ENCODE peak calls at places on chromosomes 6 and 20, in nine cellular contexts. P is IMR-90, F is left ventricle myocardium inferior, O is psoas muscle, S is tibial nerve, M is pancreas, Z is A549, T is GM06990, A is HFF-Myc. J is an unnamed sample.

GRCh38 chr20:64188682-64189529 is 24.7 kb downstream of the MYT1 start:
- DNase-seq in M (peak), A (no peak), Z (peak), S (peak), P (peak), F (no peak), O (no peak), T (no peak), J (peak)

GRCh38 chr6:169618526-169619490 is 83.0 kb downstream of the WDR27 start:
- DNase-seq in A (peak), M (no peak), Z (no peak), S (no peak), T (no peak), P (peak), O (no peak), F (no peak), J (peak)

GRCh38 chr6:105014448-105014847 is 57.5 kb downstream of the LIN28B start:
- DNase-seq in Z (no peak), P (no peak), M (no peak), A (no peak), S (no peak), O (no peak), T (no peak), F (no peak), J (no peak)

GRCh38 chr6:11700118-11700718 is 78.4 kb downstream of the ADTRP start:
- DNase-seq in M (no peak), S (peak), F (no peak), P (peak), O (no peak), A (no peak), Z (peak), T (no peak), J (peak)

GRCh38 chr6:28225056-28225834 is at the start of gene ZSCAN9:
- DNase-seq in Z (peak), O (peak), T (peak), F (peak), A (peak), M (peak), P (peak), S (peak), J (peak)

GRCh38 chr6:53672232-53672631 is 6.7 kb upstream of the KLHL31 start:
- DNase-seq in P (no peak), F (no peak), A (no peak), Z (no peak), T (no peak), M (no peak), O (no peak), S (no peak), J (no peak)

GRCh38 chr6:125759184-125759902 is 9.9 kb downstream of the HEY2 start:
- DNase-seq in P (no peak), A (no peak), O (no peak), M (no peak), F (peak), Z (peak), T (peak), S (no peak), J (no peak)

GRCh38 chr6:45657243-45657642 is 279.5 kb upstream of the SUPT3H start:
- DNase-seq in P (peak), A (peak), T (no peak), O (no peak), F (no peak), M (no peak), S (no peak), Z (no peak), J (peak)

GRCh38 chr20:59785118-59785959 is 148.1 kb downstream of the SYCP2 start:
- DNase-seq in F (no peak), P (no peak), A (no peak), Z (no peak), T (no peak), M (no peak), S (peak), O (no peak), J (no peak)

GRCh38 chr6:169891846-169892245 is 140.4 kb downstream of the ERMARD start:
- DNase-seq in M (no peak), P (no peak), Z (no peak), S (no peak), A (no peak), F (no peak), T (no peak), O (no peak), J (no peak)

GRCh38 chr20:17619351-17620093 is 49.6 kb downstream of the DSTN start:
- DNase-seq in M (peak), O (no peak), S (no peak), T (no peak), A (no peak), Z (no peak), F (no peak), P (no peak), J (no peak)

GRCh38 chr20:17505664-17506517 is 25.3 kb downstream of the BFSP1 start:
- DNase-seq in O (no peak), Z (no peak), T (no peak), M (no peak), A (no peak), P (peak), S (no peak), F (no peak), J (peak)

GRCh38 chr20:58666702-58667101 is 15.6 kb downstream of the STX16 start:
- DNase-seq in M (no peak), T (no peak), F (no peak), S (no peak), P (no peak), A (no peak), Z (no peak), O (no peak), J (no peak)

GRCh38 chr6:33694977-33695376 is 16.5 kb downstream of the UQCC2 start:
- DNase-seq in T (no peak), A (no peak), M (no peak), S (no peak), O (no peak), Z (no peak), P (no peak), F (no peak), J (no peak)

GRCh38 chr20:36824142-36824940 is 50.8 kb upstream of the DSN1 start:
- DNase-seq in F (no peak), P (peak), M (no peak), O (no peak), Z (no peak), A (no peak), T (no peak), S (no peak), J (no peak)

GRCh38 chr20:46458891-46459750 is 52.7 kb upstream of the ELMO2 start:
- DNase-seq in F (peak), P (no peak), S (no peak), T (no peak), Z (no peak), M (peak), O (peak), A (no peak), J (no peak)

GRCh38 chr6:10373642-10374359 is 41.1 kb downstream of the TFAP2A start:
- DNase-seq in F (no peak), Z (peak), M (no peak), O (no peak), S (no peak), P (peak), A (no peak), T (no peak), J (peak)

GRCh38 chr6:139161817-139162284 is 27.0 kb downstream of the HECA start:
- DNase-seq in O (no peak), T (peak), Z (no peak), F (no peak), P (no peak), S (no peak), A (no peak), M (no peak), J (no peak)

GRCh38 chr6:127515794-127516675 is 3.1 kb downstream of the MTCL3 start:
- DNase-seq in O (peak), T (peak), Z (peak), S (peak), F (peak), P (peak), M (peak), A (no peak), J (peak)

GRCh38 chr6:53282741-53283140 is 66.0 kb downstream of the ELOVL5 start:
- DNase-seq in O (no peak), S (no peak), F (no peak), P (no peak), A (no peak), M (no peak), Z (no peak), T (no peak), J (peak)

GRCh38 chr6:136751478-136751956 is 40.8 kb downstream of the MAP3K5 start:
- DNase-seq in S (no peak), F (no peak), T (peak), A (peak), Z (no peak), P (peak), M (no peak), O (no peak), J (peak)

GRCh38 chr6:79520534-79520933 is 16.7 kb downstream of the LCA5 start:
- DNase-seq in F (no peak), A (no peak), M (no peak), Z (no peak), O (no peak), P (peak), S (no peak), T (no peak), J (no peak)

GRCh38 chr6:19811397-19812079 is 25.6 kb upstream of the ID4 start:
- DNase-seq in A (no peak), T (no peak), M (no peak), P (no peak), Z (peak), F (no peak), O (no peak), S (no peak), J (no peak)

GRCh38 chr6:139590206-139590605 is 215.8 kb upstream of the CITED2 start:
- DNase-seq in Z (no peak), P (no peak), A (no peak), S (no peak), O (no peak), T (no peak), F (no peak), M (peak), J (no peak)

GRCh38 chr6:139091859-139092258 is 43.0 kb upstream of the HECA start:
- DNase-seq in F (no peak), T (no peak), S (no peak), M (no peak), O (no peak), A (no peak), P (no peak), Z (no peak), J (peak)

GRCh38 chr20:11267131-11267761 is 593.4 kb upstream of the JAG1 start:
- DNase-seq in F (peak), Z (peak), M (peak), O (peak), A (peak), S (peak), P (peak), T (peak), J (peak)

GRCh38 chr6:156163311-156163710 is 613.9 kb upstream of the ARID1B start:
- DNase-seq in T (no peak), F (no peak), M (no peak), Z (no peak), P (no peak), S (no peak), O (no peak), A (no peak), J (no peak)

GRCh38 chr20:24915892-24916291 is 33.2 kb upstream of the CST7 start:
- DNase-seq in F (no peak), S (no peak), Z (no peak), O (no peak), T (no peak), A (no peak), P (no peak), M (no peak), J (no peak)

GRCh38 chr6:133083248-133083967 is 157.7 kb upstream of the EYA4 start:
- DNase-seq in F (no peak), S (no peak), P (no peak), A (no peak), T (no peak), O (no peak), M (no peak), Z (no peak), J (no peak)

GRCh38 chr6:134287863-134288537 is 29.9 kb downstream of the SGK1 start:
- DNase-seq in Z (peak), P (peak), S (no peak), M (no peak), T (no peak), A (no peak), O (no peak), F (no peak), J (no peak)

GRCh38 chr20:43444107-43444506 is 13.6 kb upstream of the SRSF6 start:
- DNase-seq in Z (no peak), T (no peak), O (no peak), S (no peak), F (no peak), M (no peak), P (no peak), A (no peak), J (no peak)

GRCh38 chr20:32474009-32474716 is 111.0 kb downstream of the NOL4L start:
- DNase-seq in F (no peak), T (no peak), M (peak), S (no peak), A (no peak), O (no peak), Z (no peak), P (no peak), J (no peak)

GRCh38 chr20:32473231-32474008 is 111.7 kb downstream of the NOL4L start:
- DNase-seq in F (no peak), Z (no peak), A (no peak), T (no peak), P (no peak), S (no peak), O (no peak), M (peak), J (no peak)

GRCh38 chr20:32474967-32475819 is 109.9 kb downstream of the NOL4L start:
- DNase-seq in P (peak), Z (peak), M (peak), F (peak), O (peak), S (peak), A (peak), T (peak), J (peak)

GRCh38 chr20:32472581-32473207 is 112.4 kb downstream of the NOL4L start:
- DNase-seq in T (no peak), P (no peak), M (no peak), F (no peak), A (no peak), S (no peak), Z (no peak), O (no peak), J (no peak)

DNA sequence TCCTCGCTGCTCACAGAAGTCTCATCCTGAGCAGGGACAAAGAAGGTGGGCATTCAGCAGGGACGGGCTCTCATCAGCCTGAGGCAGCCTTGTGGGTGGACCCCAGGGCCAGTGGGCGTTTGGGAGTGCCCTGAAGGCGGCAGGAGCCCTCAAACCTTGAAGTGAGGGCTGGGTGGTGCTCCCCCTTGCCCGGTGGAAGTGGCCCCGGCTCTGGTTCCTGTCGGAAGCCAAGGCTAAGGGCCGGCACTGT is 110.5 kb downstream of the NOL4L start:
- DNase-seq in S (no peak), M (no peak), O (no peak), T (no peak), F (no peak), Z (no peak), A (no peak), P (no peak), J (no peak)
- H3K4me3 ChIP-seq in S (peak), M (peak), O (peak), T (no peak), F (peak), Z (peak), A (peak), P (peak), J (peak)

DNA sequence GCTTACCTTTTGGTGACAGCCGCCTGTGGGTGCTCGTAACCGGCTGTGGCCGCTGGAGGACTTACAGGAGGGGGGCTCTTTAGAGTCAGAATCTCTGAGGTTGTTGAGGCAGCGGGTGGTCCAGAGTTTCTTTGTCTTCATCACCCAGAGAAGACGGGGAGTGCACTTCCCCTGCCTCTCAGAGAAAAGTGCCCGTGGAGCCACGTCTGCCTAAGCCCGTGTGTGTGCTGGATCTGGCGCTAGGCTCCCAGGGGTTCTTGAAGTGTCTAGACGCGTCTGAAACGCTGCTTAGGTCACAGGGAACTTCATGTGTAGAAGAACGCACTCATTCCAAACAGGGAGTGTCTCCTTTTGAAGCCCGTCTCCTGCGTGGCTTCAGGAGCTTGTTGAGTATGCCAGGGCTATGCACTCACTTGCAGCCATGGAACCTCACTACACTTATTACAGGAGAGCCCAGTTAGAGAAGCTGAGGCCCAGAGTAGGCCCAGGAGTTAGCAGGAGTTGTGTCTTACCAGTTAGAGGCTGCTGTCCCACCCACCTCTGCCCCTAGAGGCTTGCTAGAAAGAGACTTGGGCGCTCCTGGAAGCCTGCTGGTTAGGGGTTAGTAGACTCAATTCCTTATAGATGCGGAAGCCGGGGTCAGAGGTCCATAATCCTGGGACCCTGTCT is 1.3 kb downstream of the LSM14B start:
- DNase-seq in A (no peak), S (no peak), M (no peak), F (no peak), T (no peak), Z (no peak), O (no peak), P (peak), J (peak)
- TF ChIP-seq CTCF in A (no peak), S (no peak), M (no peak), F (no peak), T (peak), Z (no peak), O (no peak), P (peak), J (peak)

GRCh38 chr6:151005126-151005525 is 139.6 kb downstream of the MTHFD1L start:
- DNase-seq in T (no peak), P (no peak), S (no peak), M (no peak), A (no peak), Z (no peak), O (no peak), F (no peak), J (no peak)
- H3K4me3 ChIP-seq in T (no peak), P (no peak), S (no peak), M (no peak), A (no peak), Z (no peak), O (no peak), F (peak), J (no peak)

GRCh38 chr6:7909323-7910276 is 988 bp downstream of the TXNDC5 start:
- DNase-seq in Z (peak), P (peak), T (peak), M (peak), F (peak), A (no peak), O (peak), S (no peak), J (peak)

GRCh38 chr6:7910654-7911344 is at the start of gene TXNDC5:
- DNase-seq in Z (peak), O (peak), P (peak), T (peak), S (peak), F (peak), M (peak), A (no peak), J (peak)

GRCh38 chr6:7912024-7912423 is 1.4 kb upstream of the TXNDC5 start:
- DNase-seq in F (no peak), P (no peak), A (no peak), O (peak), Z (no peak), M (no peak), S (peak), T (no peak), J (peak)

GRCh38 chr6:7911345-7911725 is 747 bp upstream of the TXNDC5 start:
- DNase-seq in P (no peak), M (no peak), S (no peak), F (no peak), Z (no peak), O (no peak), A (no peak), T (no peak), J (no peak)

DNA sequence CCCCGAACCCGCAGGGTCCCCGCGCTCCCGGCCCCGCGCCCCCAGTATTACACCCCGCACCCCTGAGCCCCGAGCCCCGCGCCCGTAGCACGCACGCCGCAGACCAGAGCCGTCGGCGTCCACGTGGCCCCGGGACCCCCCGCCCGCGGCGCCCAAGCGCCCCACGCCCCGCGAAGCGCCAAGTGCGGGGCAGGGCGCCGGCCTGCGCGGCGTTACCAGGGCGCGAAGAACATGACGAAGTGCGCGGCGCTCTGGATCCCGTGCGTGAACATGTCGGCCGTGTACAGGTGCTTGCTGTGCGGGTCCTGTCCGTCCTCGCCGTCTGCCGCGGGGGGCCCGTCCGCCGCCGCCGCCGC is 312 bp downstream of the TXNDC5 start:
- DNase-seq in Z (no peak), O (no peak), T (no peak), M (no peak), F (no peak), P (no peak), S (no peak), A (no peak), J (peak)
- TF ChIP-seq CTCF in Z (no peak), O (no peak), T (no peak), M (no peak), F (no peak), P (no peak), S (no peak), A (no peak), J (no peak)

J was measured in AG10803.